ENCODE peak calls at places on chromosomes 13 and 19, in six cellular contexts. D, H, A, Y, O and G are unnamed samples.

GRCh38 chr13:39656325-39656677 is 839 bp downstream of the COG6 start:
- DNase-seq in D (no peak), H (no peak), A (no peak), Y (no peak), O (no peak), G (no peak)

GRCh38 chr13:22061371-22061805 is 390.5 kb downstream of the FGF9 start:
- DNase-seq in D (no peak), H (peak), A (no peak), Y (no peak), O (peak), G (no peak)

GRCh38 chr13:90622547-90622946 is 724.9 kb upstream of the MIR17HG start:
- DNase-seq in D (no peak), H (no peak), A (no peak), Y (no peak), O (no peak), G (no peak)

GRCh38 chr19:2624537-2625091 is 77.9 kb downstream of the GNG7 start:
- DNase-seq in D (no peak), H (no peak), A (peak), Y (no peak), O (no peak), G (no peak)

GRCh38 chr13:50518791-50519201 is 324.7 kb downstream of the DLEU7 start:
- DNase-seq in D (no peak), H (no peak), A (no peak), Y (no peak), O (no peak), G (no peak)

GRCh38 chr19:23509686-23510450 is 114.6 kb upstream of the ZNF91 start:
- DNase-seq in D (no peak), H (no peak), A (no peak), Y (no peak), O (no peak), G (no peak)

GRCh38 chr19:18496167-18496979 is 25.5 kb downstream of the ELL start:
- DNase-seq in D (no peak), H (peak), A (no peak), Y (peak), O (no peak), G (no peak)

GRCh38 chr13:113947321-113948033 is 26.4 kb downstream of the C13orf46 start:
- DNase-seq in D (no peak), H (no peak), A (no peak), Y (no peak), O (no peak), G (no peak)

GRCh38 chr13:111882351-111882750 is 184.6 kb upstream of the SOX1 start:
- DNase-seq in D (no peak), H (no peak), A (no peak), Y (no peak), O (no peak), G (no peak)

GRCh38 chr19:58538257-58539168 is 5.4 kb upstream of the TRIM28 start:
- DNase-seq in D (no peak), H (no peak), A (no peak), Y (no peak), O (no peak), G (no peak)

GRCh38 chr19:7986321-7987083 is 18.9 kb downstream of the ELAVL1 start:
- DNase-seq in D (no peak), H (no peak), A (no peak), Y (no peak), O (peak), G (no peak)

GRCh38 chr13:113224486-113224885 is 15.1 kb downstream of the CUL4A start:
- DNase-seq in D (no peak), H (no peak), A (peak), Y (no peak), O (peak), G (no peak)

GRCh38 chr13:41028051-41028450 is 8.9 kb upstream of the ELF1 start:
- DNase-seq in D (no peak), H (no peak), A (no peak), Y (no peak), O (no peak), G (no peak)

GRCh38 chr19:50226536-50226935 is 23.1 kb downstream of the MYH14 start:
- DNase-seq in D (no peak), H (no peak), A (no peak), Y (no peak), O (no peak), G (no peak)

GRCh38 chr13:78197231-78197630 is 278.6 kb upstream of the EDNRB start:
- DNase-seq in D (no peak), H (no peak), A (no peak), Y (no peak), O (no peak), G (no peak)

GRCh38 chr13:26923824-26924605 is 163.4 kb upstream of the GPR12 start:
- DNase-seq in D (no peak), H (no peak), A (peak), Y (no peak), O (no peak), G (no peak)

GRCh38 chr19:45913874-45914830 is at the start of gene NANOS2:
- DNase-seq in D (no peak), H (no peak), A (peak), Y (no peak), O (no peak), G (no peak)

GRCh38 chr13:27367570-27367969 is 56.8 kb upstream of the GTF3A start:
- DNase-seq in D (no peak), H (no peak), A (no peak), Y (no peak), O (no peak), G (no peak)

GRCh38 chr19:49930483-49931011 is 1.2 kb upstream of the NUP62 start:
- DNase-seq in D (no peak), H (no peak), A (peak), Y (no peak), O (no peak), G (no peak)

GRCh38 chr13:101700598-101700997 is 248.1 kb downstream of the ITGBL1 start:
- DNase-seq in D (no peak), H (no peak), A (no peak), Y (no peak), O (no peak), G (peak)

GRCh38 chr13:71067164-71067815 is 799.7 kb downstream of the DACH1 start:
- DNase-seq in D (no peak), H (no peak), A (no peak), Y (no peak), O (no peak), G (no peak)

GRCh38 chr19:41426952-41427646 is at the start of gene B3GNT8:
- DNase-seq in D (no peak), H (peak), A (peak), Y (peak), O (no peak), G (no peak)

GRCh38 chr13:65744761-65745160 is 1485.4 kb downstream of the PCDH9 start:
- DNase-seq in D (no peak), H (no peak), A (no peak), Y (no peak), O (no peak), G (peak)

GRCh38 chr19:38142176-38143035 is 81.6 kb downstream of the DPF1 start:
- DNase-seq in D (no peak), H (peak), A (peak), Y (no peak), O (peak), G (peak)

GRCh38 chr19:28130066-28130511 is 1082.9 kb downstream of the UQCRFS1 start:
- DNase-seq in D (no peak), H (no peak), A (no peak), Y (no peak), O (no peak), G (no peak)

GRCh38 chr19:33683881-33684549 is 62.3 kb downstream of the CHST8 start:
- DNase-seq in D (no peak), H (no peak), A (peak), Y (peak), O (no peak), G (no peak)